ENCODE peak calls at places on chromosomes 12 and 14, in nine cellular contexts. One of them, this sample, is unnamed.

GRCh38 chr14:24816929-24817637 is 183.1 kb upstream of the GZMB start:
- DNase-seq in K562: no peak
- DNase-seq in PC-3: no peak
- DNase-seq in IMR-90: no peak
- DNase-seq in HCT116: no peak
- DNase-seq in neuronal stem cell: no peak
- DNase-seq in kidney: no peak
- DNase-seq in mammary epithelial cell: no peak
- DNase-seq in Karpas-422: no peak
- DNase-seq in this sample: no peak

GRCh38 chr12:12946686-12947355 is 5.1 kb downstream of the GPRC5D start:
- DNase-seq in neuronal stem cell: no peak
- DNase-seq in kidney: no peak
- DNase-seq in IMR-90: no peak
- DNase-seq in PC-3: peak; percentile 48
- DNase-seq in HCT116: no peak
- DNase-seq in Karpas-422: no peak
- DNase-seq in K562: no peak
- DNase-seq in mammary epithelial cell: peak; percentile 39
- DNase-seq in this sample: no peak

GRCh38 chr12:114799574-114800487 is 115.9 kb upstream of the TBX3 start:
- DNase-seq in IMR-90: peak; percentile 41
- DNase-seq in HCT116: peak; percentile 58
- DNase-seq in PC-3: no peak
- DNase-seq in neuronal stem cell: peak; percentile 29
- DNase-seq in Karpas-422: no peak
- DNase-seq in kidney: peak; percentile 86
- DNase-seq in K562: peak; percentile 3
- DNase-seq in mammary epithelial cell: no peak
- DNase-seq in this sample: no peak

GRCh38 chr12:39368096-39368495 is 74.8 kb downstream of the KIF21A start:
- DNase-seq in mammary epithelial cell: no peak
- DNase-seq in IMR-90: no peak
- DNase-seq in kidney: no peak
- DNase-seq in Karpas-422: no peak
- DNase-seq in HCT116: no peak
- DNase-seq in PC-3: peak; percentile 83
- DNase-seq in K562: no peak
- DNase-seq in neuronal stem cell: no peak
- DNase-seq in this sample: no peak

GRCh38 chr14:61581955-61582615 is 113.2 kb upstream of the HIF1A start:
- DNase-seq in kidney: no peak
- DNase-seq in HCT116: no peak
- DNase-seq in PC-3: no peak
- DNase-seq in Karpas-422: no peak
- DNase-seq in IMR-90: no peak
- DNase-seq in mammary epithelial cell: no peak
- DNase-seq in K562: no peak
- DNase-seq in neuronal stem cell: no peak
- DNase-seq in this sample: no peak

GRCh38 chr12:32296541-32296940 is 102.8 kb upstream of the FGD4 start:
- DNase-seq in K562: no peak
- DNase-seq in PC-3: no peak
- DNase-seq in kidney: no peak
- DNase-seq in IMR-90: no peak
- DNase-seq in Karpas-422: no peak
- DNase-seq in neuronal stem cell: no peak
- DNase-seq in mammary epithelial cell: no peak
- DNase-seq in HCT116: no peak
- DNase-seq in this sample: no peak

GRCh38 chr14:71242237-71242748 is 335.0 kb downstream of the PCNX1 start:
- DNase-seq in PC-3: no peak
- DNase-seq in mammary epithelial cell: no peak
- DNase-seq in Karpas-422: no peak
- DNase-seq in neuronal stem cell: no peak
- DNase-seq in K562: no peak
- DNase-seq in HCT116: no peak
- DNase-seq in IMR-90: peak; percentile 78
- DNase-seq in kidney: no peak
- DNase-seq in this sample: no peak

GRCh38 chr14:43039881-43040280 is 1433.2 kb downstream of the LRFN5 start:
- DNase-seq in kidney: no peak
- DNase-seq in K562: no peak
- DNase-seq in Karpas-422: no peak
- DNase-seq in HCT116: no peak
- DNase-seq in IMR-90: no peak
- DNase-seq in neuronal stem cell: no peak
- DNase-seq in PC-3: no peak
- DNase-seq in mammary epithelial cell: no peak
- DNase-seq in this sample: no peak

GRCh38 chr12:65313704-65314317 is 35.3 kb downstream of the MSRB3 start:
- DNase-seq in HCT116: peak; percentile 33
- DNase-seq in neuronal stem cell: no peak
- DNase-seq in K562: peak; percentile 3
- DNase-seq in IMR-90: peak; percentile 47
- DNase-seq in PC-3: peak; percentile 79
- DNase-seq in mammary epithelial cell: peak; percentile 19
- DNase-seq in Karpas-422: peak; percentile 55
- DNase-seq in kidney: no peak
- DNase-seq in this sample: no peak

GRCh38 chr12:71857657-71858056 is 18.1 kb downstream of the TBC1D15 start:
- DNase-seq in HCT116: no peak
- DNase-seq in neuronal stem cell: no peak
- DNase-seq in PC-3: no peak
- DNase-seq in kidney: no peak
- DNase-seq in IMR-90: no peak
- DNase-seq in K562: no peak
- DNase-seq in Karpas-422: no peak
- DNase-seq in mammary epithelial cell: no peak
- DNase-seq in this sample: no peak

DNA sequence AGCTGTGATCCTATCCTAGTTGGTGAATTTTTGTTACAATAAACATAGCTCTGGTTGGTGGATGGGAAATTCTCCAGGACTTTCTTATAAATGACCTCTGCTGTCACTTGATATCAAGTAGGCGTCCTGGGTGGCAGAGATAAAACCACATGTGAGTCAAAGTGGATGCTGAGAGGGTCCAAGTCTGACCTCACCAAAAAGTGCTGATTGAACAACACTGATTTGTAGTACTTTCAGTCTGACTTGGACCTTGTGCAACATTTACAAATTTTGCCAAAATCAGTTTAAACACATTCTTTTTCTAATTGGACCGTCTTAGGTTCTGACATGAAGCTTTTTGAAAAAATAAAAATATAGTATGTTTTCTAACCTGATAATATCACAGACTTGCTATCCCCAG is 585.6 kb downstream of the GALC start:
- DNase-seq in K562: no peak
- DNase-seq in HCT116: no peak
- DNase-seq in Karpas-422: no peak
- DNase-seq in mammary epithelial cell: no peak
- DNase-seq in IMR-90: no peak
- DNase-seq in kidney: no peak
- DNase-seq in PC-3: no peak
- DNase-seq in neuronal stem cell: no peak
- DNase-seq in this sample: no peak
- H3K9ac ChIP-seq in K562: no peak overlapping the region
- H3K9ac ChIP-seq in HCT116: no peak overlapping the region
- H3K9ac ChIP-seq in Karpas-422: no peak overlapping the region
- H3K9ac ChIP-seq in mammary epithelial cell: no peak overlapping the region
- H3K9ac ChIP-seq in IMR-90: no peak overlapping the region
- H3K9ac ChIP-seq in kidney: no peak overlapping the region
- H3K9ac ChIP-seq in PC-3: no peak overlapping the region
- H3K9ac ChIP-seq in neuronal stem cell: no peak overlapping the region
- H3K9ac ChIP-seq in this sample: no peak overlapping the region

DNA sequence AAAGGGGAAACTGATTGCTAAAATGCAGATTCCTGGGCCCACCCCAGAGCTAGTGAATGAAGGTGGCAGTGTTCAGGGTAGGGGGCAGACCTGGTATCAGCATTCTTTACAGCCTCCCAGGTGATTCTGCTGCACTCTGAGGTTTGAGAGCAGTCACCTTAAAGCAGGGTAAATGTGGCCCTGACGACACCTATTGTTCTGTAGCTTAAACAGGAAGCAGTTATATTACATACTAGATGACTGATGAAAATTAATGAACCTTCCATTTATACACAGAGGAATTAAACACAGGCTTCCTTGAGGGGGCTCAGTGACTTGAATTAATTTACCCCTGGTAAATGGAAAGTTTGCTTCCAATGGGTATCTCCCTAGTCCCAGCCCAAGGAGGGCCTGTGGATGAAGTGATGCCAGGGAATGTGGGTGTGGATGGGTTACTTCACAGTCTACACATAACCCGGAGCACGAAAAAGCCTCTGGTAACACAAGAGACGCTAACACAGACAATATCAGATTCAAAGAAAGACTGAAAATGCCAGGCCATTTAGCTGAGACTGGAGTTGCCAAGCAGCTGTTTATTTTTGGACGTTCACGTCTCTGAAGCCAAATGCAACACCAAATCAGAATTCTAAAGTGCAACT is 25.2 kb downstream of the NUAK1 start:
- DNase-seq in Karpas-422: no peak
- DNase-seq in kidney: no peak
- DNase-seq in mammary epithelial cell: peak; percentile 39
- DNase-seq in HCT116: no peak
- DNase-seq in K562: no peak
- DNase-seq in IMR-90: no peak
- DNase-seq in neuronal stem cell: no peak
- DNase-seq in PC-3: no peak
- DNase-seq in this sample: no peak
- H3K9ac ChIP-seq in Karpas-422: no peak overlapping the region
- H3K9ac ChIP-seq in kidney: no peak overlapping the region
- H3K9ac ChIP-seq in mammary epithelial cell: peak overlapping the region; percentile 81
- H3K9ac ChIP-seq in HCT116: no peak overlapping the region
- H3K9ac ChIP-seq in K562: no peak overlapping the region
- H3K9ac ChIP-seq in IMR-90: no peak overlapping the region
- H3K9ac ChIP-seq in neuronal stem cell: no peak overlapping the region
- H3K9ac ChIP-seq in PC-3: no peak overlapping the region
- H3K9ac ChIP-seq in this sample: no peak overlapping the region

GRCh38 chr12:6276936-6277615 is 33.4 kb upstream of the PLEKHG6 start:
- DNase-seq in K562: no peak
- DNase-seq in PC-3: peak; percentile 35
- DNase-seq in neuronal stem cell: no peak
- DNase-seq in HCT116: no peak
- DNase-seq in Karpas-422: no peak
- DNase-seq in mammary epithelial cell: peak; percentile 77
- DNase-seq in IMR-90: no peak
- DNase-seq in kidney: no peak
- DNase-seq in this sample: no peak
- H3K9ac ChIP-seq in K562: no peak overlapping the region
- H3K9ac ChIP-seq in PC-3: no peak overlapping the region
- H3K9ac ChIP-seq in neuronal stem cell: no peak overlapping the region
- H3K9ac ChIP-seq in HCT116: peak overlapping the region; percentile 82
- H3K9ac ChIP-seq in Karpas-422: no peak overlapping the region
- H3K9ac ChIP-seq in mammary epithelial cell: peak overlapping the region; percentile 97
- H3K9ac ChIP-seq in IMR-90: no peak overlapping the region
- H3K9ac ChIP-seq in kidney: no peak overlapping the region
- H3K9ac ChIP-seq in this sample: no peak overlapping the region

GRCh38 chr12:132888852-132889251 is 1.4 kb upstream of the CHFR start:
- DNase-seq in Karpas-422: no peak
- DNase-seq in kidney: peak; percentile 39
- DNase-seq in IMR-90: no peak
- DNase-seq in PC-3: no peak
- DNase-seq in K562: no peak
- DNase-seq in mammary epithelial cell: no peak
- DNase-seq in neuronal stem cell: no peak
- DNase-seq in HCT116: no peak
- DNase-seq in this sample: peak; percentile 57

GRCh38 chr12:132881853-132882252 is 5.6 kb downstream of the CHFR start:
- DNase-seq in HCT116: no peak
- DNase-seq in mammary epithelial cell: no peak
- DNase-seq in IMR-90: peak; percentile 78
- DNase-seq in K562: no peak
- DNase-seq in neuronal stem cell: no peak
- DNase-seq in PC-3: no peak
- DNase-seq in Karpas-422: no peak
- DNase-seq in kidney: no peak
- DNase-seq in this sample: no peak

GRCh38 chr12:132886529-132887477 is 602 bp downstream of the CHFR start:
- DNase-seq in K562: peak; percentile 40
- DNase-seq in IMR-90: peak; percentile 4
- DNase-seq in mammary epithelial cell: peak; percentile 6
- DNase-seq in neuronal stem cell: no peak
- DNase-seq in Karpas-422: no peak
- DNase-seq in kidney: no peak
- DNase-seq in PC-3: no peak
- DNase-seq in HCT116: no peak
- DNase-seq in this sample: no peak

DNA sequence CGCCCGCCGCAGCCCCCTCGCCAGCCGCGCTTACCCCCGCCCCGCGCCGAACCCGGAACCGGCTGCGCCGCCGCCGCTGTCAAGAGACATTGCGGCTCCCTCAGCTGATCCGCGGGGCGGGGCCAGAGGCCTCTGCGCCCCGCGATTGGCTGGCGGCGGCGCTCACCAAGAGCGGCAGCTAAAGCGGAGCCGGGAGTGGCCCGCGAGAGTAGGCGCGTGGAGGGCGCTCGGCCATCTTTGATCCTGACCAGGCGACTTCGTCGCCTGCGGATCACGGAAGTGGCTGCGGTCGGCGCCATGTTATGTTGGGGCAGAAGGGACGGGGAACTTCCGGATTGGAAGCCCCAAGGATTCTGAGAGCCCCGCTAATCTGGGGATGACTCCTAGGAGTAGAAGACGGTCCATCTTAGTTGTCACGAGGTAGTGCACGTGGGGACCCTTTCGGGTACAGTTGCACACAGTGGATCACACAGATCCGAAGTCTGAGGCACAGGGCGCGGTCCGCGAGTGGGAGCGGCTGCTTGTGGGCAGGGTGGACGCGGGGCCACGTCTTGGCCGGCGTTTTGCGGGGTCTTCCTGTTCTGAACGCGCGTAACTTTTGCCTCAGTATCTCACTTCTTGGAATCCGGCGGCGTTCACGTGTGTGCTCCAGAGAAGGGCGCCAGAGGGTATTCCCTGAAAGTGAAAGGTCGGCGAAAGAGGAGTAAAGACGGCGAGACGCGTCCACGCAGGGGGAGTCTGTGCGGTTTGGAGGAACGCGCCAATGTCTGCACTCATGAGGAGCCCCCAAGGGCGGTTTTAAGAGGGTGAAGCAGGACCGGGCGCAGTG is at the start of gene CHFR:
- DNase-seq in HCT116: no peak
- DNase-seq in neuronal stem cell: peak; percentile 93
- DNase-seq in IMR-90: peak; percentile 96
- DNase-seq in mammary epithelial cell: peak; percentile 97
- DNase-seq in PC-3: peak; percentile 98
- DNase-seq in K562: peak; percentile 98
- DNase-seq in kidney: peak; percentile 99
- DNase-seq in Karpas-422: peak; percentile 87
- DNase-seq in this sample: peak; percentile 94
- H3K9ac ChIP-seq in HCT116: no peak within 1 kb of the TSS
- H3K9ac ChIP-seq in neuronal stem cell: peak within 1 kb of the TSS; percentile 91
- H3K9ac ChIP-seq in IMR-90: peak within 1 kb of the TSS; percentile 84
- H3K9ac ChIP-seq in mammary epithelial cell: peak within 1 kb of the TSS; percentile 76
- H3K9ac ChIP-seq in PC-3: peak within 1 kb of the TSS; percentile 80
- H3K9ac ChIP-seq in K562: peak within 1 kb of the TSS; percentile 91
- H3K9ac ChIP-seq in kidney: peak within 1 kb of the TSS; percentile 98
- H3K9ac ChIP-seq in Karpas-422: peak within 1 kb of the TSS; percentile 33
- H3K9ac ChIP-seq in this sample: peak within 1 kb of the TSS; percentile 84

GRCh38 chr12:6852651-6853354 is 853 bp downstream of the USP5 start:
- DNase-seq in mammary epithelial cell: peak; percentile 81
- DNase-seq in PC-3: peak; percentile 54
- DNase-seq in K562: peak; percentile 64
- DNase-seq in HCT116: no peak
- DNase-seq in neuronal stem cell: no peak
- DNase-seq in IMR-90: peak; percentile 79
- DNase-seq in Karpas-422: peak; percentile 80
- DNase-seq in kidney: peak; percentile 84
- DNase-seq in this sample: no peak
- H3K9ac ChIP-seq in mammary epithelial cell: peak overlapping the region; percentile 32
- H3K9ac ChIP-seq in PC-3: peak overlapping the region; percentile 76
- H3K9ac ChIP-seq in K562: peak overlapping the region; percentile 77
- H3K9ac ChIP-seq in HCT116: peak overlapping the region; percentile 89
- H3K9ac ChIP-seq in neuronal stem cell: peak overlapping the region; percentile 80
- H3K9ac ChIP-seq in IMR-90: peak overlapping the region; percentile 54
- H3K9ac ChIP-seq in Karpas-422: peak overlapping the region; percentile 76
- H3K9ac ChIP-seq in kidney: no peak overlapping the region
- H3K9ac ChIP-seq in this sample: peak overlapping the region; percentile 52